ENCODE peak calls at places on chromosomes 7 and 10, in seven cellular contexts. S, I, Q, H, K, G and E are unnamed samples.

GRCh38 chr10:51014680-51015425 is 59.4 kb upstream of the PRKG1 start:
- DNase-seq in S (no peak), I (no peak), Q (no peak), H (no peak), K (no peak), G (no peak), E (no peak)

GRCh38 chr7:100689230-100690135 is 4.6 kb downstream of the GIGYF1 start:
- DNase-seq in S (peak), I (no peak), Q (no peak), H (no peak), K (no peak), G (no peak), E (no peak)

GRCh38 chr7:18508441-18509427 is 13.2 kb downstream of the HDAC9 start:
- DNase-seq in S (no peak), I (no peak), Q (no peak), H (no peak), K (peak), G (no peak), E (peak)

GRCh38 chr7:28745351-28745750 is 212.8 kb downstream of the TRIL start:
- DNase-seq in S (no peak), I (no peak), Q (no peak), H (peak), K (no peak), G (no peak), E (no peak)

GRCh38 chr7:151080091-151080521 is 503 bp downstream of the FASTK start:
- DNase-seq in S (peak), I (no peak), Q (no peak), H (no peak), K (no peak), G (no peak), E (no peak)

GRCh38 chr10:118276727-118277126 is 65.4 kb downstream of the FAM204A start:
- DNase-seq in S (no peak), I (no peak), Q (no peak), H (no peak), K (no peak), G (no peak), E (no peak)

GRCh38 chr7:121448429-121448828 is 52.3 kb upstream of the FAM3C start:
- DNase-seq in S (no peak), I (no peak), Q (no peak), H (no peak), K (no peak), G (no peak), E (no peak)

GRCh38 chr7:115271332-115272235 is 349.7 kb downstream of the MDFIC start:
- DNase-seq in S (no peak), I (no peak), Q (no peak), H (no peak), K (no peak), G (no peak), E (no peak)

GRCh38 chr10:49647554-49647953 is 31.9 kb upstream of the C10orf53 start:
- DNase-seq in S (no peak), I (no peak), Q (no peak), H (no peak), K (no peak), G (no peak), E (no peak)

GRCh38 chr7:99002827-99003212 is 124.5 kb downstream of the TRRAP start:
- DNase-seq in S (no peak), I (no peak), Q (no peak), H (no peak), K (no peak), G (no peak), E (no peak)

GRCh38 chr10:896982-897381 is 34.5 kb downstream of the LARP4B start:
- DNase-seq in S (no peak), I (no peak), Q (no peak), H (no peak), K (no peak), G (no peak), E (no peak)

GRCh38 chr10:8416755-8417154 is 362.3 kb downstream of the GATA3 start:
- DNase-seq in S (no peak), I (no peak), Q (peak), H (no peak), K (no peak), G (no peak), E (no peak)

GRCh38 chr10:122543676-122544075 is 16.9 kb upstream of the DMBT1 start:
- DNase-seq in S (no peak), I (no peak), Q (no peak), H (no peak), K (no peak), G (no peak), E (no peak)